ENCODE peak calls at places on chromosomes 11 and 22, in six cellular contexts. L is testis; N is A549; V is heart right ventricle; E is CD8-positive, alpha-beta T cell; X is right lobe of liver. Y is an unnamed sample.

GRCh38 chr11:28860898-28861297 is 752.7 kb downstream of the METTL15 start:
- DNase-seq in L (no peak), N (peak), V (no peak), E (no peak), X (no peak), Y (no peak)

GRCh38 chr11:15158351-15159015 is 43.8 kb downstream of the INSC start:
- DNase-seq in L (no peak), N (no peak), V (no peak), E (no peak), X (no peak), Y (no peak)

GRCh38 chr11:134510171-134510570 is 98.1 kb upstream of the B3GAT1 start:
- DNase-seq in L (no peak), N (no peak), V (no peak), E (peak), X (no peak), Y (no peak)

GRCh38 chr11:64729851-64730382 is 6.9 kb upstream of the NRXN2 start:
- DNase-seq in L (no peak), N (no peak), V (no peak), E (no peak), X (peak), Y (no peak)

GRCh38 chr22:50260801-50261614 is 475 bp downstream of the MAPK12 start:
- DNase-seq in L (peak), N (no peak), V (no peak), E (no peak), X (no peak), Y (peak)

GRCh38 chr11:134596404-134596803 is 184.4 kb upstream of the B3GAT1 start:
- DNase-seq in L (no peak), N (no peak), V (no peak), E (no peak), X (no peak), Y (no peak)

GRCh38 chr11:57214494-57214893 is 22.6 kb downstream of the APLNR start:
- DNase-seq in L (no peak), N (peak), V (no peak), E (no peak), X (no peak), Y (no peak)

GRCh38 chr22:22127100-22127499 is 117.5 kb upstream of the VPREB1 start:
- DNase-seq in L (no peak), N (no peak), V (no peak), E (no peak), X (no peak), Y (no peak)

GRCh38 chr11:106087815-106088435 is 10.5 kb downstream of the AASDHPPT start:
- DNase-seq in L (peak), N (no peak), V (peak), E (peak), X (peak), Y (peak)

GRCh38 chr11:92380882-92381281 is 156.3 kb downstream of the FAT3 start:
- DNase-seq in L (no peak), N (no peak), V (no peak), E (no peak), X (no peak), Y (no peak)

GRCh38 chr11:68690671-68691401 is 6.5 kb downstream of the GAL start:
- DNase-seq in L (no peak), N (no peak), V (no peak), E (peak), X (no peak), Y (no peak)

GRCh38 chr22:24954114-24954463 is 1.6 kb downstream of the KIAA1671 start:
- DNase-seq in L (no peak), N (no peak), V (no peak), E (no peak), X (no peak), Y (no peak)

GRCh38 chr11:116895053-116895757 is 57.8 kb upstream of the APOA1 start:
- DNase-seq in L (no peak), N (no peak), V (no peak), E (no peak), X (no peak), Y (peak)
- TF ChIP-seq CTCF in L (no peak), N (no peak), V (peak), E (no peak), X (peak), Y (peak)

DNA sequence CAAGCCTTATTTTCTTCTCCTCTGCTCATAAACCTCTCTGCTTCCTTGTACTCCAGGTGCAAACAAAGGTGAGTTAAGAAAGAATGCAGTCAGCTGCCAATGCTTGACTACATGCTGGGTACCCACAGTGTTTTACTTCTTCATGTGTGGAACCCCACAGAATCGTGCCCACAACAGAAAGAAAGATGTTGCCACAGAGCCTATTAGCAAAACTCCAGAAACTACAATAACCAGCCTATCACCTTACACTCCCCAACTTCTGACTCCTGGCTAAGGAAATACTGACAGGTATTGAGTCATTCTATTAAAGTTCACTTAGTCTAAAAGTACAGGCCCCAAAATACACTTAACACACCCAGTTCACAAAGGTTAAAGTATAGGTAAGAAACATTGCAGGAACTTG is 56.9 kb upstream of the CCDC89 start:
- DNase-seq in L (no peak), N (no peak), V (no peak), E (no peak), X (no peak), Y (no peak)
- H3K27ac ChIP-seq in L (no peak), N (peak), V (no peak), E (no peak), X (no peak), Y (peak)

DNA sequence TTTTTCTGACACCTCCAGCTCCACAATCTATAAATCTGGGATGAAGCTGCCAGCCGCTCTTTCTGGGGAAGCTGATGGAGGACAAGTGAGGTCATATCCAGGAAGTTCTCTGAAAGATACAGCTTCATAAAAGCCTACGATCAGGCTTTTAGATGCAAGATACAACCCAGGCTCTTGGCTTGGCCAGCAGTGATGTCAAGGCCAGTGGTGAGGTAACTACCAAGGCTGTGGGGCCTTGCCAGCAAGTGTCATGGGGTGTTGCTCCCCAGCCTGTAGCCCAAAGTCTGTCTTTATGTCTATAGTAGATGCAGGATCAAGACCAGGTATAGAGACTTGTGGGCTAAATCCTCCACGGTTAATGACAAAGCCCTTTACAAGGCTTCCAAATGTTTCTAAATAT is 70.1 kb upstream of the TIMP3 start:
- DNase-seq in L (no peak), N (no peak), V (no peak), E (no peak), X (no peak), Y (no peak)
- TF ChIP-seq CTCF in L (no peak), N (no peak), V (no peak), E (no peak), X (no peak), Y (no peak)

GRCh38 chr11:17153759-17154158 is 54.0 kb downstream of the PIK3C2A start:
- DNase-seq in L (no peak), N (no peak), V (no peak), E (no peak), X (no peak), Y (no peak)
- H3K27ac ChIP-seq in L (no peak), N (no peak), V (no peak), E (no peak), X (no peak), Y (no peak)

GRCh38 chr22:20432244-20432686 is 5.4 kb downstream of the SCARF2 start:
- DNase-seq in L (no peak), N (no peak), V (no peak), E (no peak), X (no peak), Y (peak)

GRCh38 chr22:20431520-20432237 is 5.9 kb downstream of the SCARF2 start:
- DNase-seq in L (no peak), N (no peak), V (no peak), E (no peak), X (no peak), Y (peak)

GRCh38 chr22:20430101-20430640 is 7.5 kb downstream of the SCARF2 start:
- DNase-seq in L (no peak), N (no peak), V (no peak), E (no peak), X (no peak), Y (peak)

GRCh38 chr22:20429254-20430100 is 8.1 kb downstream of the SCARF2 start:
- DNase-seq in L (peak), N (no peak), V (no peak), E (peak), X (peak), Y (peak)

DNA sequence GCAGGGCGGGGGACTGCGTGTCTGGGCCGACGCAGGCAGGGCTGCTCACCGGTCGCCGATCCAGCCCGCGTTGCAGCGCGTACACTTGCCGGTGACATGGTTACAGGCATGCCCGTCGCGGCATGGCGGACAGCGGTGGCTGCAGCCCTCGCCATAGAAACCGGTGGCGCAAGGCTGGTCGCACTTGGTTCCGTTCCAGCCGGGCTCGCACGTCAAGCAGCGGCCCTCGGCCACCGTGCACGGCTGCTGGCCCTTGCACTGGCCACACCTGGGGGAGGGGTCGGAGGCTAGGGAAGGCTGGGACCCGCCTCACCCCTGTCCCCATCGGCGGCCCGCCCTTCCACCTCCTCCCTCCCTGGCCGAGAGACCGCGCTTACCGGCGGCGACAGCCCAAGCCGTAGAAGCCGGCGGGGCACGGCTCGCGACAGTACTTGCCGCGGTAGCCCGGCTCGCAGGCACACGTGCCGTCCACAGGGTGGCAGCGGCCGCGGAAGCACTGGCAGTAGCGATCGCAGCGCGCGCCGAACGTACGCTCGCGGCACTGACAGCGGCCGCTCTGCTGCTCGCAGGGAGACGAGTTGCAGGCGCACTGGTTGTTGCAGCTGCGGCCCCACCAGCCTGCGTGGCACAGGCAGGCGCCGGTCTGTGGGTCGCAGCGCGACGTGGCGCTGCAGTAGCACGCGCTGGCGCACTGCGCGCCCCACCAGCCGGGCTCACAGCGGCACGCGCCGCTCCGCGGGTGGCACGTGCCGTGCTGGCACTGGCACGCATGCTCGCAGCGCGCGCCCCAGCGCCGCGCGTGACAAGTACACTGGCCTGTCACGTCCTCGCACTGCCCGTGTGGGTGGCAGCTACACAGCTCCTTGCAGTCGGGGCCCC is 6.7 kb downstream of the SCARF2 start:
- DNase-seq in L (peak), N (peak), V (no peak), E (peak), X (peak), Y (peak)
- TF ChIP-seq CTCF in L (no peak), N (peak), V (peak), E (peak), X (peak), Y (peak)